ENCODE peak calls at places on chromosome 11, in eight cellular contexts. One of them, this sample, is unnamed.

GRCh38 chr11:123431619-123432018 is 1.6 kb downstream of the GRAMD1B start:
- DNase-seq in erythroblast: no peak
- DNase-seq in hippocampal formation: no peak
- DNase-seq in activated T-helper 1 cell treated with anti-CD3 and anti-CD28 coated beads, Interleukin-12 subunit alpha, Interleukin-12 subunit beta, Interleukin-2, Interleukin-4 antibody, amounts not matched to agents 30 ng/mL and 10 ng/mL and 1 ng/mL, durations not matched to agents 14 hours and 24 hours and 36 hours: no peak
- DNase-seq in stimulated activated CD8-positive, alpha-beta memory T cell treated with anti-CD3 and anti-CD28 coated beads, Interleukin-2, amount 100 ng/mL, for 1 hour: no peak
- DNase-seq in cardiac muscle cell: no peak
- DNase-seq in transverse colon: no peak
- DNase-seq in ELR: peak
- DNase-seq in this sample: no peak

GRCh38 chr11:30481385-30481784 is 104.8 kb downstream of the MPPED2 start:
- DNase-seq in hippocampal formation: no peak
- DNase-seq in activated T-helper 1 cell treated with anti-CD3 and anti-CD28 coated beads, Interleukin-12 subunit alpha, Interleukin-12 subunit beta, Interleukin-2, Interleukin-4 antibody, amounts not matched to agents 30 ng/mL and 10 ng/mL and 1 ng/mL, durations not matched to agents 14 hours and 24 hours and 36 hours: no peak
- DNase-seq in transverse colon: no peak
- DNase-seq in erythroblast: no peak
- DNase-seq in cardiac muscle cell: no peak
- DNase-seq in ELR: no peak
- DNase-seq in stimulated activated CD8-positive, alpha-beta memory T cell treated with anti-CD3 and anti-CD28 coated beads, Interleukin-2, amount 100 ng/mL, for 1 hour: no peak
- DNase-seq in this sample: no peak

GRCh38 chr11:69337211-69337721 is 43.3 kb downstream of the MYEOV start:
- DNase-seq in activated T-helper 1 cell treated with anti-CD3 and anti-CD28 coated beads, Interleukin-12 subunit alpha, Interleukin-12 subunit beta, Interleukin-2, Interleukin-4 antibody, amounts not matched to agents 30 ng/mL and 10 ng/mL and 1 ng/mL, durations not matched to agents 14 hours and 24 hours and 36 hours: peak
- DNase-seq in ELR: peak
- DNase-seq in cardiac muscle cell: no peak
- DNase-seq in transverse colon: peak
- DNase-seq in stimulated activated CD8-positive, alpha-beta memory T cell treated with anti-CD3 and anti-CD28 coated beads, Interleukin-2, amount 100 ng/mL, for 1 hour: no peak
- DNase-seq in erythroblast: no peak
- DNase-seq in hippocampal formation: no peak
- DNase-seq in this sample: peak

GRCh38 chr11:1254733-1255132 is 31.9 kb downstream of the MUC5B start:
- DNase-seq in hippocampal formation: no peak
- DNase-seq in ELR: no peak
- DNase-seq in transverse colon: no peak
- DNase-seq in stimulated activated CD8-positive, alpha-beta memory T cell treated with anti-CD3 and anti-CD28 coated beads, Interleukin-2, amount 100 ng/mL, for 1 hour: no peak
- DNase-seq in cardiac muscle cell: no peak
- DNase-seq in activated T-helper 1 cell treated with anti-CD3 and anti-CD28 coated beads, Interleukin-12 subunit alpha, Interleukin-12 subunit beta, Interleukin-2, Interleukin-4 antibody, amounts not matched to agents 30 ng/mL and 10 ng/mL and 1 ng/mL, durations not matched to agents 14 hours and 24 hours and 36 hours: no peak
- DNase-seq in erythroblast: no peak
- DNase-seq in this sample: no peak

GRCh38 chr11:63769044-63769718 is 606 bp upstream of the ZFTA start:
- DNase-seq in transverse colon: peak
- DNase-seq in activated T-helper 1 cell treated with anti-CD3 and anti-CD28 coated beads, Interleukin-12 subunit alpha, Interleukin-12 subunit beta, Interleukin-2, Interleukin-4 antibody, amounts not matched to agents 30 ng/mL and 10 ng/mL and 1 ng/mL, durations not matched to agents 14 hours and 24 hours and 36 hours: peak
- DNase-seq in cardiac muscle cell: peak
- DNase-seq in hippocampal formation: no peak
- DNase-seq in stimulated activated CD8-positive, alpha-beta memory T cell treated with anti-CD3 and anti-CD28 coated beads, Interleukin-2, amount 100 ng/mL, for 1 hour: no peak
- DNase-seq in erythroblast: peak
- DNase-seq in ELR: peak
- DNase-seq in this sample: no peak

GRCh38 chr11:95512682-95513081 is 276.9 kb downstream of the FAM76B start:
- DNase-seq in transverse colon: peak
- DNase-seq in hippocampal formation: no peak
- DNase-seq in cardiac muscle cell: peak
- DNase-seq in activated T-helper 1 cell treated with anti-CD3 and anti-CD28 coated beads, Interleukin-12 subunit alpha, Interleukin-12 subunit beta, Interleukin-2, Interleukin-4 antibody, amounts not matched to agents 30 ng/mL and 10 ng/mL and 1 ng/mL, durations not matched to agents 14 hours and 24 hours and 36 hours: no peak
- DNase-seq in ELR: peak
- DNase-seq in stimulated activated CD8-positive, alpha-beta memory T cell treated with anti-CD3 and anti-CD28 coated beads, Interleukin-2, amount 100 ng/mL, for 1 hour: no peak
- DNase-seq in erythroblast: peak
- DNase-seq in this sample: no peak

GRCh38 chr11:132439711-132440300 is 1069.4 kb downstream of the NTM start:
- DNase-seq in erythroblast: no peak
- DNase-seq in hippocampal formation: no peak
- DNase-seq in stimulated activated CD8-positive, alpha-beta memory T cell treated with anti-CD3 and anti-CD28 coated beads, Interleukin-2, amount 100 ng/mL, for 1 hour: no peak
- DNase-seq in activated T-helper 1 cell treated with anti-CD3 and anti-CD28 coated beads, Interleukin-12 subunit alpha, Interleukin-12 subunit beta, Interleukin-2, Interleukin-4 antibody, amounts not matched to agents 30 ng/mL and 10 ng/mL and 1 ng/mL, durations not matched to agents 14 hours and 24 hours and 36 hours: no peak
- DNase-seq in cardiac muscle cell: no peak
- DNase-seq in ELR: no peak
- DNase-seq in transverse colon: no peak
- DNase-seq in this sample: no peak

GRCh38 chr11:71453911-71454304 is 905 bp downstream of the NADSYN1 start:
- DNase-seq in ELR: no peak
- DNase-seq in cardiac muscle cell: no peak
- DNase-seq in activated T-helper 1 cell treated with anti-CD3 and anti-CD28 coated beads, Interleukin-12 subunit alpha, Interleukin-12 subunit beta, Interleukin-2, Interleukin-4 antibody, amounts not matched to agents 30 ng/mL and 10 ng/mL and 1 ng/mL, durations not matched to agents 14 hours and 24 hours and 36 hours: no peak
- DNase-seq in stimulated activated CD8-positive, alpha-beta memory T cell treated with anti-CD3 and anti-CD28 coated beads, Interleukin-2, amount 100 ng/mL, for 1 hour: no peak
- DNase-seq in transverse colon: no peak
- DNase-seq in erythroblast: no peak
- DNase-seq in hippocampal formation: no peak
- DNase-seq in this sample: no peak

GRCh38 chr11:47355283-47356128 is 3.0 kb upstream of the MYBPC3 start:
- DNase-seq in cardiac muscle cell: peak
- DNase-seq in erythroblast: peak
- DNase-seq in transverse colon: peak
- DNase-seq in ELR: peak
- DNase-seq in hippocampal formation: peak
- DNase-seq in activated T-helper 1 cell treated with anti-CD3 and anti-CD28 coated beads, Interleukin-12 subunit alpha, Interleukin-12 subunit beta, Interleukin-2, Interleukin-4 antibody, amounts not matched to agents 30 ng/mL and 10 ng/mL and 1 ng/mL, durations not matched to agents 14 hours and 24 hours and 36 hours: no peak
- DNase-seq in stimulated activated CD8-positive, alpha-beta memory T cell treated with anti-CD3 and anti-CD28 coated beads, Interleukin-2, amount 100 ng/mL, for 1 hour: no peak
- DNase-seq in this sample: peak

GRCh38 chr11:124778281-124778680 is 16.2 kb upstream of the ESAM start:
- DNase-seq in erythroblast: no peak
- DNase-seq in transverse colon: no peak
- DNase-seq in ELR: peak
- DNase-seq in cardiac muscle cell: no peak
- DNase-seq in hippocampal formation: no peak
- DNase-seq in stimulated activated CD8-positive, alpha-beta memory T cell treated with anti-CD3 and anti-CD28 coated beads, Interleukin-2, amount 100 ng/mL, for 1 hour: no peak
- DNase-seq in activated T-helper 1 cell treated with anti-CD3 and anti-CD28 coated beads, Interleukin-12 subunit alpha, Interleukin-12 subunit beta, Interleukin-2, Interleukin-4 antibody, amounts not matched to agents 30 ng/mL and 10 ng/mL and 1 ng/mL, durations not matched to agents 14 hours and 24 hours and 36 hours: no peak
- DNase-seq in this sample: no peak

GRCh38 chr11:77249427-77249826 is 52.1 kb downstream of the GDPD4 start:
- DNase-seq in stimulated activated CD8-positive, alpha-beta memory T cell treated with anti-CD3 and anti-CD28 coated beads, Interleukin-2, amount 100 ng/mL, for 1 hour: no peak
- DNase-seq in hippocampal formation: no peak
- DNase-seq in activated T-helper 1 cell treated with anti-CD3 and anti-CD28 coated beads, Interleukin-12 subunit alpha, Interleukin-12 subunit beta, Interleukin-2, Interleukin-4 antibody, amounts not matched to agents 30 ng/mL and 10 ng/mL and 1 ng/mL, durations not matched to agents 14 hours and 24 hours and 36 hours: no peak
- DNase-seq in erythroblast: no peak
- DNase-seq in cardiac muscle cell: no peak
- DNase-seq in ELR: peak
- DNase-seq in transverse colon: no peak
- DNase-seq in this sample: no peak

GRCh38 chr11:14446701-14447169 is 52.9 kb downstream of the COPB1 start:
- DNase-seq in ELR: peak
- DNase-seq in stimulated activated CD8-positive, alpha-beta memory T cell treated with anti-CD3 and anti-CD28 coated beads, Interleukin-2, amount 100 ng/mL, for 1 hour: no peak
- DNase-seq in transverse colon: no peak
- DNase-seq in activated T-helper 1 cell treated with anti-CD3 and anti-CD28 coated beads, Interleukin-12 subunit alpha, Interleukin-12 subunit beta, Interleukin-2, Interleukin-4 antibody, amounts not matched to agents 30 ng/mL and 10 ng/mL and 1 ng/mL, durations not matched to agents 14 hours and 24 hours and 36 hours: no peak
- DNase-seq in hippocampal formation: no peak
- DNase-seq in erythroblast: no peak
- DNase-seq in cardiac muscle cell: peak
- DNase-seq in this sample: no peak

GRCh38 chr11:69950621-69951020 is 127.5 kb upstream of the ANO1 start:
- DNase-seq in hippocampal formation: no peak
- DNase-seq in transverse colon: no peak
- DNase-seq in stimulated activated CD8-positive, alpha-beta memory T cell treated with anti-CD3 and anti-CD28 coated beads, Interleukin-2, amount 100 ng/mL, for 1 hour: no peak
- DNase-seq in activated T-helper 1 cell treated with anti-CD3 and anti-CD28 coated beads, Interleukin-12 subunit alpha, Interleukin-12 subunit beta, Interleukin-2, Interleukin-4 antibody, amounts not matched to agents 30 ng/mL and 10 ng/mL and 1 ng/mL, durations not matched to agents 14 hours and 24 hours and 36 hours: no peak
- DNase-seq in ELR: no peak
- DNase-seq in cardiac muscle cell: no peak
- DNase-seq in erythroblast: peak
- DNase-seq in this sample: no peak

GRCh38 chr11:62398011-62398994 is 20.5 kb upstream of the SCGB1A1 start:
- DNase-seq in erythroblast: peak
- DNase-seq in transverse colon: no peak
- DNase-seq in cardiac muscle cell: peak
- DNase-seq in ELR: peak
- DNase-seq in stimulated activated CD8-positive, alpha-beta memory T cell treated with anti-CD3 and anti-CD28 coated beads, Interleukin-2, amount 100 ng/mL, for 1 hour: no peak
- DNase-seq in hippocampal formation: no peak
- DNase-seq in activated T-helper 1 cell treated with anti-CD3 and anti-CD28 coated beads, Interleukin-12 subunit alpha, Interleukin-12 subunit beta, Interleukin-2, Interleukin-4 antibody, amounts not matched to agents 30 ng/mL and 10 ng/mL and 1 ng/mL, durations not matched to agents 14 hours and 24 hours and 36 hours: no peak
- DNase-seq in this sample: no peak

GRCh38 chr11:125873881-125874555 is 13.4 kb upstream of the HYLS1 start:
- DNase-seq in hippocampal formation: no peak
- DNase-seq in erythroblast: no peak
- DNase-seq in ELR: no peak
- DNase-seq in stimulated activated CD8-positive, alpha-beta memory T cell treated with anti-CD3 and anti-CD28 coated beads, Interleukin-2, amount 100 ng/mL, for 1 hour: no peak
- DNase-seq in transverse colon: no peak
- DNase-seq in cardiac muscle cell: no peak
- DNase-seq in activated T-helper 1 cell treated with anti-CD3 and anti-CD28 coated beads, Interleukin-12 subunit alpha, Interleukin-12 subunit beta, Interleukin-2, Interleukin-4 antibody, amounts not matched to agents 30 ng/mL and 10 ng/mL and 1 ng/mL, durations not matched to agents 14 hours and 24 hours and 36 hours: no peak
- DNase-seq in this sample: no peak

GRCh38 chr11:133947298-133947905 is 9.4 kb downstream of the IGSF9B start:
- DNase-seq in transverse colon: no peak
- DNase-seq in hippocampal formation: peak
- DNase-seq in stimulated activated CD8-positive, alpha-beta memory T cell treated with anti-CD3 and anti-CD28 coated beads, Interleukin-2, amount 100 ng/mL, for 1 hour: no peak
- DNase-seq in erythroblast: no peak
- DNase-seq in cardiac muscle cell: peak
- DNase-seq in ELR: peak
- DNase-seq in activated T-helper 1 cell treated with anti-CD3 and anti-CD28 coated beads, Interleukin-12 subunit alpha, Interleukin-12 subunit beta, Interleukin-2, Interleukin-4 antibody, amounts not matched to agents 30 ng/mL and 10 ng/mL and 1 ng/mL, durations not matched to agents 14 hours and 24 hours and 36 hours: peak
- DNase-seq in this sample: no peak

GRCh38 chr11:74466916-74467885 is at the start of gene KCNE3:
- DNase-seq in ELR: no peak
- DNase-seq in stimulated activated CD8-positive, alpha-beta memory T cell treated with anti-CD3 and anti-CD28 coated beads, Interleukin-2, amount 100 ng/mL, for 1 hour: no peak
- DNase-seq in activated T-helper 1 cell treated with anti-CD3 and anti-CD28 coated beads, Interleukin-12 subunit alpha, Interleukin-12 subunit beta, Interleukin-2, Interleukin-4 antibody, amounts not matched to agents 30 ng/mL and 10 ng/mL and 1 ng/mL, durations not matched to agents 14 hours and 24 hours and 36 hours: no peak
- DNase-seq in transverse colon: peak
- DNase-seq in hippocampal formation: no peak
- DNase-seq in cardiac muscle cell: peak
- DNase-seq in erythroblast: peak
- DNase-seq in this sample: peak

GRCh38 chr11:110858556-110858921 is 146.3 kb upstream of the ARHGAP20 start:
- DNase-seq in stimulated activated CD8-positive, alpha-beta memory T cell treated with anti-CD3 and anti-CD28 coated beads, Interleukin-2, amount 100 ng/mL, for 1 hour: no peak
- DNase-seq in hippocampal formation: no peak
- DNase-seq in ELR: no peak
- DNase-seq in activated T-helper 1 cell treated with anti-CD3 and anti-CD28 coated beads, Interleukin-12 subunit alpha, Interleukin-12 subunit beta, Interleukin-2, Interleukin-4 antibody, amounts not matched to agents 30 ng/mL and 10 ng/mL and 1 ng/mL, durations not matched to agents 14 hours and 24 hours and 36 hours: no peak
- DNase-seq in erythroblast: no peak
- DNase-seq in cardiac muscle cell: peak
- DNase-seq in transverse colon: peak
- DNase-seq in this sample: peak

GRCh38 chr11:76759092-76759491 is 24.1 kb upstream of the TSKU start:
- DNase-seq in activated T-helper 1 cell treated with anti-CD3 and anti-CD28 coated beads, Interleukin-12 subunit alpha, Interleukin-12 subunit beta, Interleukin-2, Interleukin-4 antibody, amounts not matched to agents 30 ng/mL and 10 ng/mL and 1 ng/mL, durations not matched to agents 14 hours and 24 hours and 36 hours: no peak
- DNase-seq in ELR: no peak
- DNase-seq in erythroblast: no peak
- DNase-seq in stimulated activated CD8-positive, alpha-beta memory T cell treated with anti-CD3 and anti-CD28 coated beads, Interleukin-2, amount 100 ng/mL, for 1 hour: no peak
- DNase-seq in transverse colon: no peak
- DNase-seq in hippocampal formation: no peak
- DNase-seq in cardiac muscle cell: no peak
- DNase-seq in this sample: no peak

GRCh38 chr11:94325681-94326080 is 21.3 kb downstream of the IZUMO1R start:
- DNase-seq in stimulated activated CD8-positive, alpha-beta memory T cell treated with anti-CD3 and anti-CD28 coated beads, Interleukin-2, amount 100 ng/mL, for 1 hour: peak
- DNase-seq in activated T-helper 1 cell treated with anti-CD3 and anti-CD28 coated beads, Interleukin-12 subunit alpha, Interleukin-12 subunit beta, Interleukin-2, Interleukin-4 antibody, amounts not matched to agents 30 ng/mL and 10 ng/mL and 1 ng/mL, durations not matched to agents 14 hours and 24 hours and 36 hours: peak
- DNase-seq in erythroblast: peak
- DNase-seq in ELR: peak
- DNase-seq in hippocampal formation: no peak
- DNase-seq in transverse colon: peak
- DNase-seq in cardiac muscle cell: peak
- DNase-seq in this sample: peak

GRCh38 chr11:69449320-69450063 is 32.0 kb upstream of the LINC01488 start:
- DNase-seq in hippocampal formation: no peak
- DNase-seq in ELR: peak
- DNase-seq in transverse colon: no peak
- DNase-seq in cardiac muscle cell: peak
- DNase-seq in stimulated activated CD8-positive, alpha-beta memory T cell treated with anti-CD3 and anti-CD28 coated beads, Interleukin-2, amount 100 ng/mL, for 1 hour: no peak
- DNase-seq in erythroblast: peak
- DNase-seq in activated T-helper 1 cell treated with anti-CD3 and anti-CD28 coated beads, Interleukin-12 subunit alpha, Interleukin-12 subunit beta, Interleukin-2, Interleukin-4 antibody, amounts not matched to agents 30 ng/mL and 10 ng/mL and 1 ng/mL, durations not matched to agents 14 hours and 24 hours and 36 hours: no peak
- DNase-seq in this sample: peak

GRCh38 chr11:44989831-44990566 is 39.3 kb upstream of the TP53I11 start:
- DNase-seq in activated T-helper 1 cell treated with anti-CD3 and anti-CD28 coated beads, Interleukin-12 subunit alpha, Interleukin-12 subunit beta, Interleukin-2, Interleukin-4 antibody, amounts not matched to agents 30 ng/mL and 10 ng/mL and 1 ng/mL, durations not matched to agents 14 hours and 24 hours and 36 hours: no peak
- DNase-seq in transverse colon: no peak
- DNase-seq in erythroblast: no peak
- DNase-seq in hippocampal formation: no peak
- DNase-seq in stimulated activated CD8-positive, alpha-beta memory T cell treated with anti-CD3 and anti-CD28 coated beads, Interleukin-2, amount 100 ng/mL, for 1 hour: no peak
- DNase-seq in cardiac muscle cell: peak
- DNase-seq in ELR: no peak
- DNase-seq in this sample: peak

GRCh38 chr11:102842930-102843329 is 479 bp downstream of the MMP3 start:
- DNase-seq in transverse colon: no peak
- DNase-seq in stimulated activated CD8-positive, alpha-beta memory T cell treated with anti-CD3 and anti-CD28 coated beads, Interleukin-2, amount 100 ng/mL, for 1 hour: no peak
- DNase-seq in erythroblast: no peak
- DNase-seq in ELR: no peak
- DNase-seq in hippocampal formation: no peak
- DNase-seq in activated T-helper 1 cell treated with anti-CD3 and anti-CD28 coated beads, Interleukin-12 subunit alpha, Interleukin-12 subunit beta, Interleukin-2, Interleukin-4 antibody, amounts not matched to agents 30 ng/mL and 10 ng/mL and 1 ng/mL, durations not matched to agents 14 hours and 24 hours and 36 hours: no peak
- DNase-seq in cardiac muscle cell: no peak
- DNase-seq in this sample: no peak

GRCh38 chr11:62574363-62575057 is 819 bp upstream of the EEF1G start:
- DNase-seq in transverse colon: peak
- DNase-seq in stimulated activated CD8-positive, alpha-beta memory T cell treated with anti-CD3 and anti-CD28 coated beads, Interleukin-2, amount 100 ng/mL, for 1 hour: no peak
- DNase-seq in ELR: peak
- DNase-seq in cardiac muscle cell: peak
- DNase-seq in erythroblast: no peak
- DNase-seq in hippocampal formation: peak
- DNase-seq in activated T-helper 1 cell treated with anti-CD3 and anti-CD28 coated beads, Interleukin-12 subunit alpha, Interleukin-12 subunit beta, Interleukin-2, Interleukin-4 antibody, amounts not matched to agents 30 ng/mL and 10 ng/mL and 1 ng/mL, durations not matched to agents 14 hours and 24 hours and 36 hours: no peak
- DNase-seq in this sample: peak

GRCh38 chr11:45217991-45218390 is 68.2 kb downstream of the SYT13 start:
- DNase-seq in hippocampal formation: no peak
- DNase-seq in erythroblast: no peak
- DNase-seq in transverse colon: no peak
- DNase-seq in stimulated activated CD8-positive, alpha-beta memory T cell treated with anti-CD3 and anti-CD28 coated beads, Interleukin-2, amount 100 ng/mL, for 1 hour: no peak
- DNase-seq in cardiac muscle cell: no peak
- DNase-seq in ELR: no peak
- DNase-seq in activated T-helper 1 cell treated with anti-CD3 and anti-CD28 coated beads, Interleukin-12 subunit alpha, Interleukin-12 subunit beta, Interleukin-2, Interleukin-4 antibody, amounts not matched to agents 30 ng/mL and 10 ng/mL and 1 ng/mL, durations not matched to agents 14 hours and 24 hours and 36 hours: no peak
- DNase-seq in this sample: no peak

This sample was measured in stomach.